ENCODE peak calls at places on chromosomes 6 and 20, in nine cellular contexts. O is NB4, T is spleen, V is neural progenitor cell, L is endodermal cell, W is tibial artery, F is transverse colon, S is choroid plexus epithelial cell, Z is Peyer's patch. R is an unnamed sample.
A peak's percentile ranks its signal among the peaks of the same experiment; 100 is the strongest.

GRCh38 chr6:80182291-80182690 is 75.8 kb downstream of the BCKDHB start:
- DNase-seq in O (no peak), F (no peak), L (no peak), T (no peak), W (no peak), Z (no peak), S (peak; percentile 54), V (no peak), R (peak; percentile 49)

GRCh38 chr6:36848658-36849441 is 9.6 kb upstream of the CPNE5 start:
- DNase-seq in F (peak; percentile 63), Z (no peak), V (peak; percentile 91), L (peak; percentile 90), O (peak; percentile 64), T (no peak), W (peak; percentile 65), S (no peak), R (peak; percentile 88)

GRCh38 chr6:82396964-82397761 is 33.5 kb downstream of the TPBG start:
- DNase-seq in T (no peak), V (no peak), O (no peak), S (peak; percentile 89), F (no peak), Z (no peak), L (no peak), W (no peak), R (peak; percentile 24)

GRCh38 chr20:44728835-44729342 is 13.7 kb downstream of the CCN5 start:
- DNase-seq in L (peak; percentile 81), Z (no peak), T (no peak), O (peak; percentile 63), S (peak; percentile 51), W (peak; percentile 96), F (no peak), V (peak; percentile 36), R (peak; percentile 97)

GRCh38 chr6:127606131-127606562 is 29.2 kb downstream of the C6orf58 start:
- DNase-seq in Z (no peak), O (peak; percentile 29), W (no peak), L (peak; percentile 74), S (peak; percentile 71), V (peak; percentile 67), T (peak; percentile 46), F (no peak), R (peak; percentile 19)

GRCh38 chr6:17393335-17394191 is at the start of gene CAP2:
- DNase-seq in Z (no peak), V (peak; percentile 90), S (peak; percentile 32), W (peak; percentile 89), F (peak; percentile 62), T (no peak), O (peak; percentile 9), L (peak; percentile 93), R (no peak)

GRCh38 chr20:58673119-58673518 is 19.5 kb upstream of the NPEPL1 start:
- DNase-seq in Z (no peak), O (no peak), L (no peak), W (no peak), F (no peak), V (no peak), T (no peak), S (no peak), R (no peak)

GRCh38 chr6:35919085-35919826 is 1.6 kb downstream of the SRPK1 start:
- DNase-seq in O (peak; percentile 68), W (no peak), S (peak; percentile 53), T (no peak), V (peak; percentile 31), F (no peak), Z (no peak), L (no peak), R (no peak)

GRCh38 chr6:31888281-31889258 is 8.9 kb downstream of the EHMT2 start:
- DNase-seq in F (peak; percentile 56), W (no peak), V (peak; percentile 66), L (peak; percentile 83), Z (no peak), T (peak; percentile 84), O (peak; percentile 46), S (no peak), R (no peak)

GRCh38 chr6:167525774-167526173 is 200.9 kb downstream of the TTLL2 start:
- DNase-seq in F (no peak), Z (no peak), L (no peak), W (no peak), T (no peak), O (no peak), S (no peak), V (no peak), R (no peak)

GRCh38 chr6:135909737-135910387 is 58.4 kb downstream of the PDE7B start:
- DNase-seq in T (no peak), V (peak; percentile 84), Z (peak; percentile 56), L (peak; percentile 85), F (peak; percentile 39), O (peak; percentile 70), S (peak; percentile 79), W (no peak), R (no peak)

GRCh38 chr6:108408453-108408852 is 113.6 kb downstream of the AFG1L start:
- DNase-seq in W (no peak), T (no peak), V (no peak), O (peak; percentile 10), L (no peak), Z (no peak), S (peak; percentile 63), F (no peak), R (no peak)

GRCh38 chr6:25642667-25643328 is 9.2 kb upstream of the SCGN start:
- DNase-seq in W (no peak), V (no peak), T (no peak), O (no peak), S (no peak), F (no peak), Z (no peak), L (no peak), R (no peak)
- H3K4me3 ChIP-seq in W (no peak overlapping the region), V (no peak overlapping the region), T (no peak overlapping the region), O (no peak overlapping the region), S (no peak overlapping the region), F (no peak overlapping the region), Z (no peak overlapping the region), L (no peak overlapping the region), R (no peak overlapping the region)

GRCh38 chr20:48919882-48920526 is 1.5 kb upstream of the ARFGEF2 start:
- DNase-seq in T (no peak), Z (no peak), O (peak; percentile 59), S (no peak), V (no peak), W (no peak), F (peak; percentile 46), L (no peak), R (no peak)

GRCh38 chr20:48920527-48921167 is 864 bp upstream of the ARFGEF2 start:
- DNase-seq in F (no peak), V (no peak), L (no peak), T (peak; percentile 87), O (no peak), S (no peak), Z (no peak), W (no peak), R (no peak)

GRCh38 chr20:48921883-48922867 is 664 bp downstream of the ARFGEF2 start:
- DNase-seq in T (peak; percentile 92), V (no peak), S (no peak), O (peak; percentile 78), W (no peak), L (no peak), Z (no peak), F (peak; percentile 67), R (no peak)

GRCh38 chr20:48923149-48923718 is 1.7 kb downstream of the ARFGEF2 start:
- DNase-seq in S (no peak), L (no peak), F (no peak), O (no peak), T (no peak), V (no peak), Z (no peak), W (no peak), R (no peak)

DNA sequence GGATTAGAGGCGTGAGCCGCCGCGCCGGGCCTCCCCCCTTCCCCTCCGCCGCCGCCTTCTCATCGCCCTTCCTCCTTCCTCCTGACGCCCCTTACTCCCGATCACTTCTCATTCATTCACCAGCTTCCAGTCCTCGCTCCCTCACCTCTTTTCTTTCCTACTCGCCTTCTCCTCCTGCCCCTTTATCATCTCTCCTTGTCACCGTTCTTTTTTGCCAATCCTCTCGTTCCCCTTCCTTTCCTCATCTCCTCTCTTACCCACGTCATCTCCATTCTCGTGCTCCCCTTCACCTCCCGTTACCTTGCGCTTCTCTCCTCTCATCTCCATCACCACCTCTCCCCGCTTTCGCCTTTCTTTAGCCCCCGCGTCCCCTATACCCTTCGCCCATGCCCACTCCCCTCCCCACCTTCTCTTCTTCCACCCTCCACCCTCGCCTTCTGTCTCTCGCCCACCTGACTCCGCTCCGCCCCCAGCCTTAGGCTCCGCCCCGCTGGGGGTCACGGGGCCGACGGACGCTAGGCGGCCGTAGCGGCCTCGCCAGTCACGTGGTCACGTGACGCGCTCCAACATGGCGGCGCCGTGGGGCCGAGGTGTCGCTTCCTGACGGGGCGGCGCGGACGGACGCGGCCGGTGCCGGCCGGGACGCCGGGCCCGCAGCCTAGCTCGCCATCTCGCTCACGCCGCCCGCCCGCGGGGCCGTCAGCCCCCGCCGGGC is at the start of gene ARFGEF2:
- DNase-seq in V (peak; percentile 99), F (peak; percentile 95), O (peak; percentile 95), S (peak; percentile 93), L (peak; percentile 97), Z (peak; percentile 95), T (peak; percentile 99), W (peak; percentile 95), R (peak; percentile 74)
- TF ChIP-seq CTCF in V (peak; percentile 31), F (no peak), O (no peak), S (no peak), L (no peak), Z (no peak), T (no peak), W (peak; percentile 22), R (no peak)

DNA sequence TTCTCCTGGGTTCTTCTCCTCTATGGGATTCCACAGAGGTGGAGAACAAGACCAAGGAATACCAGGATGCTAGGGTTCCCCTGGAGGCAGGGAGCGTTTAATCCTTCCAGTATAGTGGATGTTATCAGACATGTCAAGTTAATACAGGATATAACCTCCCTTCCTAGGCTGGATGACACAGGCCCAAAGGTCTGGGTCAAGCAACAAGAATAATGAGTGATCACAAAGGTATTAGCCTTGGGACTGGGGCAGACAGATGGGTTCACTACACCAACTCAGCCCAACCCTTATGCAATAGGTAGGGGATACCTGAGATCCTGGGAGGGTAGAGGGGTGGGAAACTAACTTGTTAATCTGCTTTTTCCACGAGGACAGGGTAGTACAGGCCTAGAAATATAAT is 690.3 kb downstream of the HTR1B start:
- DNase-seq in F (no peak), Z (no peak), W (no peak), L (no peak), T (no peak), O (no peak), V (no peak), S (no peak), R (no peak)
- H3K4me3 ChIP-seq in F (no peak overlapping the region), Z (no peak overlapping the region), W (no peak overlapping the region), L (no peak overlapping the region), T (no peak overlapping the region), O (no peak overlapping the region), V (no peak overlapping the region), S (no peak overlapping the region), R (no peak overlapping the region)

DNA sequence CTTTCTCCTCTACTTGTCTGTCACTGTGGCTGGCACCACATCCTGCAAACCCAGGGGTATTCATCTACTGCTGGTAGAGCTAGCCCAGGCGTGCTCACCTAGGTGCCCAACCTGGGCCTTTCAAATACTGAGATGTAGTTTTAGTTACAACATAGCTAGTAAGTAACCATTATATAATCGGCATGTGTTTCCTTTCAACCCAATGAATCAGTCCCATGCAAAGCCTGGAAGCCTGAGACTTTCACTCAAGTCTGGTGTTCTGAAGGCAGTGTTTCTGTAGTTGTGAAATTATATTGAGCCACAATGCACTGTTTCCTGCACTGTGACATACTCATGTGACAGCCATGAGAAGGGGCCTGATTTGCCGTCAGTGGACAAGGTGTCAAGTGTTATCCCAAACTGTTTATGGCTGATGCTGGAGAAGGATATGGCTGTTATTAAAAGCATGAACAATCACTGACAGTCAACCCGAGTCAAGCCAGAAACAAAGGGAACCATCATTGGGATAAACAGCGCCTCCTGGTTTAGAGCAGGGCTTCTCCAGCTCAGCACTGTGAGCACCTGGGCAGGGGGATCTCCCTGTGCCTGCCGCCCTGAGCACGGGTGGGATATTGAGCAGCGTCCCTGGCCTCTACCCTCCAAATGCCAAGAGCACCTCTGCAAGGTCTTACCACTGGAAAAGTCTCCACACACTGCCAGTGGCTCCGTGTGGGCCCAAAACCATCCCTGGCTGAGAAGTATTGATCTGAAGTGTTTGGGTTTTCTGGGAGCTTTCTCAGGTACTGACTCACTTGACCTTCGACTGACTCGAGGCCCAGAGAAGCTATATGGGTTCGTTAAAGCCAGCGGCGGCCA is 1.6 kb downstream of the PSMA7 start:
- DNase-seq in O (peak; percentile 55), F (no peak), Z (no peak), L (peak; percentile 73), V (peak; percentile 54), T (no peak), W (no peak), S (peak; percentile 56), R (no peak)
- TF ChIP-seq CTCF in O (peak; percentile 46), F (no peak), Z (no peak), L (peak; percentile 71), V (peak; percentile 46), T (no peak), W (no peak), S (peak; percentile 71), R (peak; percentile 55)

R was measured in retinal pigment epithelial cell.